ENCODE peak calls at places on chromosomes 3 and 15, in ten cellular contexts. S is CD4-positive, CD25-positive, alpha-beta regulatory T cell; D is skeletal muscle cell; B is NCI-H1694 treated with DMSO at 0.1 percent for 48 hours; V is stimulated activated CD8-positive, alpha-beta memory T cell treated with anti-CD3 and anti-CD28 coated beads, Interleukin-7, amount 100 ng/mL, for 1 hour; N is AG09319; U is amniotic stem cell; R is T-helper 17 cell; E is AG20443; F is NCI-H2029. H is an unnamed sample.

GRCh38 chr3:172159962-172160538 is 120.7 kb downstream of the FNDC3B start:
- DNase-seq in S (no peak), D (no peak), B (no peak), V (no peak), N (no peak), U (no peak), R (no peak), E (peak), F (no peak), H (no peak)

GRCh38 chr3:193870376-193871092 is 265.4 kb upstream of the HES1 start:
- DNase-seq in S (no peak), D (no peak), B (no peak), V (no peak), N (no peak), U (no peak), R (no peak), E (no peak), F (no peak), H (no peak)

GRCh38 chr3:99646107-99646435 is 7.7 kb downstream of the COL8A1 start:
- DNase-seq in S (no peak), D (peak), B (no peak), V (no peak), N (no peak), U (no peak), R (no peak), E (no peak), F (no peak), H (no peak)

GRCh38 chr3:35883929-35884328 is 244.6 kb downstream of the ARPP21 start:
- DNase-seq in S (no peak), D (no peak), B (no peak), V (no peak), N (no peak), U (no peak), R (no peak), E (no peak), F (no peak), H (no peak)

GRCh38 chr15:81485806-81486205 is 111.8 kb upstream of the TMC3 start:
- DNase-seq in S (no peak), D (no peak), B (no peak), V (no peak), N (no peak), U (no peak), R (no peak), E (no peak), F (peak), H (no peak)

GRCh38 chr3:69212411-69213160 is 90.2 kb upstream of the LMOD3 start:
- DNase-seq in S (no peak), D (peak), B (no peak), V (no peak), N (no peak), U (no peak), R (no peak), E (no peak), F (no peak), H (peak)

GRCh38 chr3:30548605-30549004 is 57.8 kb upstream of the TGFBR2 start:
- DNase-seq in S (peak), D (no peak), B (no peak), V (no peak), N (no peak), U (no peak), R (no peak), E (no peak), F (no peak), H (no peak)

GRCh38 chr3:29144807-29145206 is 136.1 kb upstream of the RBMS3 start:
- DNase-seq in S (no peak), D (peak), B (no peak), V (no peak), N (no peak), U (no peak), R (no peak), E (peak), F (no peak), H (peak)

GRCh38 chr3:139745831-139746230 is 68.1 kb upstream of the NMNAT3 start:
- DNase-seq in S (no peak), D (peak), B (no peak), V (no peak), N (no peak), U (peak), R (no peak), E (peak), F (no peak), H (no peak)

H was measured in HFF-Myc.